ENCODE peak calls at places on chromosome 15, in six cellular contexts. One of them, this sample, is unnamed. For H3K4me1, the result is how much of the 10 kb centered on the place peaks cover.

GRCh38 chr15:52653451-52653964 is 25.7 kb downstream of the ATOSA start:
- DNase-seq in neuronal stem cell: no peak
- DNase-seq in hepatocyte: peak
- DNase-seq in fibroblast of lung: peak
- DNase-seq in GM23338: peak
- DNase-seq in Karpas-422: no peak
- DNase-seq in this sample: no peak

GRCh38 chr15:72864681-72865080 is 81.1 kb upstream of the ADPGK start:
- DNase-seq in neuronal stem cell: no peak
- DNase-seq in hepatocyte: no peak
- DNase-seq in fibroblast of lung: no peak
- DNase-seq in GM23338: no peak
- DNase-seq in Karpas-422: no peak
- DNase-seq in this sample: no peak

GRCh38 chr15:50883903-50884302 is 24.6 kb upstream of the AP4E1 start:
- DNase-seq in neuronal stem cell: no peak
- DNase-seq in hepatocyte: peak
- DNase-seq in fibroblast of lung: peak
- DNase-seq in GM23338: no peak
- DNase-seq in Karpas-422: no peak
- DNase-seq in this sample: peak

GRCh38 chr15:45307230-45307924 is 55.3 kb downstream of the SLC28A2 start:
- DNase-seq in neuronal stem cell: no peak
- DNase-seq in hepatocyte: peak
- DNase-seq in fibroblast of lung: peak
- DNase-seq in GM23338: peak
- DNase-seq in Karpas-422: peak
- DNase-seq in this sample: peak

GRCh38 chr15:38930851-38931572 is 366.4 kb upstream of the RASGRP1 start:
- DNase-seq in neuronal stem cell: no peak
- DNase-seq in hepatocyte: no peak
- DNase-seq in fibroblast of lung: peak
- DNase-seq in GM23338: no peak
- DNase-seq in Karpas-422: no peak
- DNase-seq in this sample: no peak

GRCh38 chr15:47374222-47374621 is 343.1 kb upstream of the SEMA6D start:
- DNase-seq in neuronal stem cell: no peak
- DNase-seq in hepatocyte: no peak
- DNase-seq in fibroblast of lung: no peak
- DNase-seq in GM23338: peak
- DNase-seq in Karpas-422: no peak
- DNase-seq in this sample: no peak

GRCh38 chr15:26893351-26894065 is 26.6 kb downstream of the GABRA5 start:
- DNase-seq in neuronal stem cell: no peak
- DNase-seq in hepatocyte: no peak
- DNase-seq in fibroblast of lung: no peak
- DNase-seq in GM23338: no peak
- DNase-seq in Karpas-422: no peak
- DNase-seq in this sample: no peak

GRCh38 chr15:88166330-88166993 is 90.1 kb downstream of the NTRK3 start:
- DNase-seq in neuronal stem cell: peak
- DNase-seq in hepatocyte: peak
- DNase-seq in fibroblast of lung: peak
- DNase-seq in GM23338: peak
- DNase-seq in Karpas-422: peak
- DNase-seq in this sample: no peak

GRCh38 chr15:98855815-98856539 is 151.6 kb downstream of the PGPEP1L start:
- DNase-seq in neuronal stem cell: no peak
- DNase-seq in hepatocyte: no peak
- DNase-seq in fibroblast of lung: no peak
- DNase-seq in GM23338: no peak
- DNase-seq in Karpas-422: no peak
- DNase-seq in this sample: peak

GRCh38 chr15:60396964-60397771 is 618 bp downstream of the ANXA2 start:
- DNase-seq in neuronal stem cell: no peak
- DNase-seq in hepatocyte: peak
- DNase-seq in fibroblast of lung: peak
- DNase-seq in GM23338: peak
- DNase-seq in Karpas-422: peak
- DNase-seq in this sample: peak

GRCh38 chr15:93042691-93043378 is 46.2 kb downstream of the RGMA start:
- DNase-seq in neuronal stem cell: no peak
- DNase-seq in hepatocyte: no peak
- DNase-seq in fibroblast of lung: no peak
- DNase-seq in GM23338: no peak
- DNase-seq in Karpas-422: no peak
- DNase-seq in this sample: peak

GRCh38 chr15:43516185-43516584 is 1.2 kb upstream of the MAP1A start:
- DNase-seq in neuronal stem cell: no peak
- DNase-seq in hepatocyte: no peak
- DNase-seq in fibroblast of lung: peak
- DNase-seq in GM23338: no peak
- DNase-seq in Karpas-422: peak
- DNase-seq in this sample: peak

GRCh38 chr15:93223803-93224202 is 134.8 kb upstream of the RGMA start:
- DNase-seq in neuronal stem cell: no peak
- DNase-seq in hepatocyte: no peak
- DNase-seq in fibroblast of lung: no peak
- DNase-seq in GM23338: no peak
- DNase-seq in Karpas-422: no peak
- DNase-seq in this sample: no peak

GRCh38 chr15:64693134-64693533 is 82.3 kb downstream of the RBPMS2 start:
- DNase-seq in neuronal stem cell: no peak
- DNase-seq in hepatocyte: peak
- DNase-seq in fibroblast of lung: peak
- DNase-seq in GM23338: no peak
- DNase-seq in Karpas-422: no peak
- DNase-seq in this sample: peak

GRCh38 chr15:75129788-75130187 is 71.9 kb upstream of the C15orf39 start:
- DNase-seq in neuronal stem cell: no peak
- DNase-seq in hepatocyte: no peak
- DNase-seq in fibroblast of lung: no peak
- DNase-seq in GM23338: no peak
- DNase-seq in Karpas-422: no peak
- DNase-seq in this sample: no peak

GRCh38 chr15:29089731-29090616 is 179.6 kb downstream of the NSMCE3 start:
- DNase-seq in neuronal stem cell: no peak
- DNase-seq in hepatocyte: no peak
- DNase-seq in fibroblast of lung: peak
- DNase-seq in GM23338: peak
- DNase-seq in Karpas-422: no peak
- DNase-seq in this sample: no peak

GRCh38 chr15:35827949-35828348 is 282.0 kb upstream of the DPH6 start:
- DNase-seq in neuronal stem cell: no peak
- DNase-seq in hepatocyte: no peak
- DNase-seq in fibroblast of lung: no peak
- DNase-seq in GM23338: no peak
- DNase-seq in Karpas-422: no peak
- DNase-seq in this sample: no peak

GRCh38 chr15:98798375-98798893 is 150.1 kb downstream of the IGF1R start:
- DNase-seq in neuronal stem cell: no peak
- DNase-seq in hepatocyte: no peak
- DNase-seq in fibroblast of lung: no peak
- DNase-seq in GM23338: no peak
- DNase-seq in Karpas-422: no peak
- DNase-seq in this sample: no peak

GRCh38 chr15:72585659-72586058 is 68.8 kb upstream of the GOLGA6B start:
- DNase-seq in neuronal stem cell: no peak
- DNase-seq in hepatocyte: no peak
- DNase-seq in fibroblast of lung: peak
- DNase-seq in GM23338: peak
- DNase-seq in Karpas-422: no peak
- DNase-seq in this sample: no peak

GRCh38 chr15:66008920-66009572 is 139.8 kb downstream of the RAB11A start:
- DNase-seq in neuronal stem cell: no peak
- DNase-seq in hepatocyte: peak
- DNase-seq in fibroblast of lung: no peak
- DNase-seq in GM23338: no peak
- DNase-seq in Karpas-422: no peak
- DNase-seq in this sample: no peak

GRCh38 chr15:101201411-101202174 is 50.3 kb downstream of the CHSY1 start:
- DNase-seq in neuronal stem cell: peak
- DNase-seq in hepatocyte: peak
- DNase-seq in fibroblast of lung: peak
- DNase-seq in GM23338: peak
- DNase-seq in Karpas-422: no peak
- DNase-seq in this sample: peak

DNA sequence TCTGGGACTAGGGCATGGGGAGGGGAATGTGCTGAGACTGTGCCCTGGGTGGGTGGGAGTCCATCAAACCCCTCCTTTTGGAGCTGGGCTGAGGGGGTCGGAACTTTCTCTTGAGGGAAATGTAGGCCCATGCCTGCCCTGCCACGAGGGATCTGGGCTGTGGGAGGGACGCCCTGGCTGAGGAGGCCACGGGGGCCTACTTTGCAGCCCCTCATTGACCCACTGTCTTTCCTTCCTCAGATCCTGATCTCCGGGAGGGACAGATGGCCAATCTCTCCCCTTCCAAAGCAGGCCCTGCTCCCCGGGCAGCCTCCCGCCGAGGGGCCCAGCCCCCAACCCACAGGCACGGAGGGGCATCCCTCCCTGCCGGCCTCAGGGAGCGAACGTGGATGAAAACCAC is 25.3 kb downstream of the LOXL1 start:
- DNase-seq in neuronal stem cell: no peak
- DNase-seq in hepatocyte: no peak
- DNase-seq in fibroblast of lung: no peak
- DNase-seq in GM23338: peak
- DNase-seq in Karpas-422: no peak
- DNase-seq in this sample: peak
- H2AFZ ChIP-seq in neuronal stem cell: peak
- H2AFZ ChIP-seq in hepatocyte: no peak
- H2AFZ ChIP-seq in fibroblast of lung: no peak
- H2AFZ ChIP-seq in GM23338: peak
- H2AFZ ChIP-seq in Karpas-422: no peak
- H2AFZ ChIP-seq in this sample: no peak

GRCh38 chr15:85977586-85977985 is 102.1 kb upstream of the AGBL1 start:
- DNase-seq in neuronal stem cell: no peak
- DNase-seq in hepatocyte: no peak
- DNase-seq in fibroblast of lung: no peak
- DNase-seq in GM23338: no peak
- DNase-seq in Karpas-422: no peak
- DNase-seq in this sample: no peak

GRCh38 chr15:85976102-85976501 is 103.6 kb upstream of the AGBL1 start:
- DNase-seq in neuronal stem cell: no peak
- DNase-seq in hepatocyte: no peak
- DNase-seq in fibroblast of lung: no peak
- DNase-seq in GM23338: no peak
- DNase-seq in Karpas-422: no peak
- DNase-seq in this sample: no peak

GRCh38 chr15:85980946-85981345 is 98.7 kb upstream of the AGBL1 start:
- DNase-seq in neuronal stem cell: no peak
- DNase-seq in hepatocyte: no peak
- DNase-seq in fibroblast of lung: no peak
- DNase-seq in GM23338: no peak
- DNase-seq in Karpas-422: no peak
- DNase-seq in this sample: no peak

GRCh38 chr15:85976986-85977385 is 102.7 kb upstream of the AGBL1 start:
- DNase-seq in neuronal stem cell: no peak
- DNase-seq in hepatocyte: no peak
- DNase-seq in fibroblast of lung: peak
- DNase-seq in GM23338: no peak
- DNase-seq in Karpas-422: no peak
- DNase-seq in this sample: no peak

DNA sequence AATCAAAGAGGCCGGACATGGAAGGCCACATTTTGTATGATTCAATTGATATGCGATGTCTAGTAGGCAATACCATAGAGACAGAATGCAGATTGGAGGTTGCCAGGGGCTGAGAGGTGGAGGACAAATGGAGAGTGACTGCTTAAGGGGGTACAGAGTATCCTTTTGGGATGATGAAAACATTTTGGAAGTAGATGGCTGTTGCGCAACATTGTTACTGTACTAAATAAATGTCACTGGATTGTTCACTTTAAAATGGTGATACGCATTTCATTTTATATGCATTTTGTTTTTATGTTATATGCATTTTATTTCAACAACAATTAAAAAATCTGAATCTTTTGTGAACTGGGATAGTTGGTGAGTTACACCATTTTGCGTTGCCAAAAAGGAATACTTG is 99.7 kb upstream of the AGBL1 start:
- DNase-seq in neuronal stem cell: no peak
- DNase-seq in hepatocyte: no peak
- DNase-seq in fibroblast of lung: no peak
- DNase-seq in GM23338: no peak
- DNase-seq in Karpas-422: no peak
- DNase-seq in this sample: no peak
- H3K4me1 ChIP-seq in neuronal stem cell: under half
- H3K4me1 ChIP-seq in hepatocyte: under half
- H3K4me1 ChIP-seq in fibroblast of lung: under half
- H3K4me1 ChIP-seq in GM23338: under half
- H3K4me1 ChIP-seq in Karpas-422: under half
- H3K4me1 ChIP-seq in this sample: under half

GRCh38 chr15:40511472-40512133 is 40.8 kb downstream of the CHST14 start:
- DNase-seq in neuronal stem cell: no peak
- DNase-seq in hepatocyte: peak
- DNase-seq in fibroblast of lung: peak
- DNase-seq in GM23338: peak
- DNase-seq in Karpas-422: no peak
- DNase-seq in this sample: peak
- H2AFZ ChIP-seq in neuronal stem cell: peak
- H2AFZ ChIP-seq in hepatocyte: peak
- H2AFZ ChIP-seq in fibroblast of lung: peak
- H2AFZ ChIP-seq in GM23338: peak
- H2AFZ ChIP-seq in Karpas-422: peak
- H2AFZ ChIP-seq in this sample: peak

GRCh38 chr15:31338318-31338878 is 11.8 kb downstream of the KLF13 start:
- DNase-seq in neuronal stem cell: no peak
- DNase-seq in hepatocyte: no peak
- DNase-seq in fibroblast of lung: no peak
- DNase-seq in GM23338: no peak
- DNase-seq in Karpas-422: peak
- DNase-seq in this sample: peak

GRCh38 chr15:31340591-31340990 is 14.0 kb downstream of the KLF13 start:
- DNase-seq in neuronal stem cell: no peak
- DNase-seq in hepatocyte: no peak
- DNase-seq in fibroblast of lung: no peak
- DNase-seq in GM23338: no peak
- DNase-seq in Karpas-422: no peak
- DNase-seq in this sample: peak

GRCh38 chr15:31338879-31339557 is 12.4 kb downstream of the KLF13 start:
- DNase-seq in neuronal stem cell: no peak
- DNase-seq in hepatocyte: peak
- DNase-seq in fibroblast of lung: peak
- DNase-seq in GM23338: peak
- DNase-seq in Karpas-422: peak
- DNase-seq in this sample: peak

GRCh38 chr15:31340047-31340446 is 13.4 kb downstream of the KLF13 start:
- DNase-seq in neuronal stem cell: no peak
- DNase-seq in hepatocyte: no peak
- DNase-seq in fibroblast of lung: no peak
- DNase-seq in GM23338: no peak
- DNase-seq in Karpas-422: no peak
- DNase-seq in this sample: no peak

DNA sequence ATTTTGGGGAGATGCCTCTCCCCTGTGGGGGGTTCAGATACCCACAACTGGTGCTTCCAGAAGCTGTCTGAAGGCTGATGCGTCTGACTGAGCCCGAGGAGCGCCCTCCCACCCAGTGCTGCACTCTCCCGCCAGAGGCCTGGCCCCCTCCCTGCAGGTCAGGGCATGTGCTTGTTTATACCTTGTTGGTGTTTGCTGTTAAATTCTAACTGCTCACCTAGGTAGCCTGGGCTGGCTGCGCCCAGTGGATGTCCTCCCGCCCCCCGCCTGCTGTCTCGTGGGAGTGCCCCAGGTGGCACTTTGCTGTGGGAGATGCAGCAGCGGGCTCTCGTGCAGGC is 12.9 kb downstream of the KLF13 start:
- DNase-seq in neuronal stem cell: no peak
- DNase-seq in hepatocyte: no peak
- DNase-seq in fibroblast of lung: no peak
- DNase-seq in GM23338: no peak
- DNase-seq in Karpas-422: no peak
- DNase-seq in this sample: no peak
- H3K4me1 ChIP-seq in neuronal stem cell: under half
- H3K4me1 ChIP-seq in hepatocyte: under half
- H3K4me1 ChIP-seq in fibroblast of lung: under half
- H3K4me1 ChIP-seq in GM23338: under half
- H3K4me1 ChIP-seq in Karpas-422: half or more
- H3K4me1 ChIP-seq in this sample: under half

This sample was measured in osteoblast.